ENCODE peak calls at places on chromosomes 12 and 14, in ten cellular contexts. One of them, this sample, is unnamed. For H3K4me1, the result is how much of the 10 kb centered on the place peaks cover.

GRCh38 chr12:116528067-116528466 is 31.1 kb upstream of the MAP1LC3B2 start:
- DNase-seq in OCI-LY7: no peak
- DNase-seq in suprapubic skin: no peak
- DNase-seq in fibroblast of lung: peak
- DNase-seq in DND-41: no peak
- DNase-seq in left ventricle myocardium inferior: no peak
- DNase-seq in psoas muscle: no peak
- DNase-seq in ovary: no peak
- DNase-seq in SK-N-SH: no peak
- DNase-seq in A549: peak
- DNase-seq in this sample: no peak

GRCh38 chr14:35883677-35884293 is 57.6 kb downstream of the BRMS1L start:
- DNase-seq in OCI-LY7: peak
- DNase-seq in suprapubic skin: no peak
- DNase-seq in fibroblast of lung: peak
- DNase-seq in DND-41: peak
- DNase-seq in left ventricle myocardium inferior: no peak
- DNase-seq in psoas muscle: no peak
- DNase-seq in ovary: no peak
- DNase-seq in SK-N-SH: peak
- DNase-seq in A549: peak
- DNase-seq in this sample: no peak

GRCh38 chr12:113949321-113950305 is 16.5 kb downstream of the RBM19 start:
- DNase-seq in OCI-LY7: no peak
- DNase-seq in suprapubic skin: no peak
- DNase-seq in fibroblast of lung: no peak
- DNase-seq in DND-41: no peak
- DNase-seq in left ventricle myocardium inferior: no peak
- DNase-seq in psoas muscle: no peak
- DNase-seq in ovary: no peak
- DNase-seq in SK-N-SH: no peak
- DNase-seq in A549: no peak
- DNase-seq in this sample: no peak

GRCh38 chr14:91889477-91890211 is 22.3 kb upstream of the TC2N start:
- DNase-seq in OCI-LY7: peak
- DNase-seq in suprapubic skin: no peak
- DNase-seq in fibroblast of lung: no peak
- DNase-seq in DND-41: no peak
- DNase-seq in left ventricle myocardium inferior: no peak
- DNase-seq in psoas muscle: no peak
- DNase-seq in ovary: peak
- DNase-seq in SK-N-SH: no peak
- DNase-seq in A549: no peak
- DNase-seq in this sample: no peak

GRCh38 chr12:67430708-67431335 is 161.7 kb downstream of the CAND1 start:
- DNase-seq in OCI-LY7: no peak
- DNase-seq in suprapubic skin: peak
- DNase-seq in fibroblast of lung: peak
- DNase-seq in DND-41: no peak
- DNase-seq in left ventricle myocardium inferior: peak
- DNase-seq in psoas muscle: peak
- DNase-seq in ovary: peak
- DNase-seq in SK-N-SH: no peak
- DNase-seq in A549: no peak
- DNase-seq in this sample: no peak

GRCh38 chr12:59164991-59165718 is 244.9 kb upstream of the LRIG3 start:
- DNase-seq in OCI-LY7: peak
- DNase-seq in suprapubic skin: no peak
- DNase-seq in fibroblast of lung: peak
- DNase-seq in DND-41: no peak
- DNase-seq in left ventricle myocardium inferior: no peak
- DNase-seq in psoas muscle: no peak
- DNase-seq in ovary: no peak
- DNase-seq in SK-N-SH: peak
- DNase-seq in A549: peak
- DNase-seq in this sample: no peak

GRCh38 chr12:130633771-130634170 is 82.3 kb downstream of the RIMBP2 start:
- DNase-seq in OCI-LY7: no peak
- DNase-seq in suprapubic skin: peak
- DNase-seq in fibroblast of lung: no peak
- DNase-seq in DND-41: no peak
- DNase-seq in left ventricle myocardium inferior: no peak
- DNase-seq in psoas muscle: peak
- DNase-seq in ovary: no peak
- DNase-seq in SK-N-SH: peak
- DNase-seq in A549: no peak
- DNase-seq in this sample: no peak

GRCh38 chr12:51763743-51764142 is 84.8 kb downstream of the FIGNL2 start:
- DNase-seq in OCI-LY7: no peak
- DNase-seq in suprapubic skin: no peak
- DNase-seq in fibroblast of lung: no peak
- DNase-seq in DND-41: no peak
- DNase-seq in left ventricle myocardium inferior: no peak
- DNase-seq in psoas muscle: no peak
- DNase-seq in ovary: no peak
- DNase-seq in SK-N-SH: no peak
- DNase-seq in A549: no peak
- DNase-seq in this sample: no peak

GRCh38 chr12:111438501-111438900 is 32.8 kb downstream of the SH2B3 start:
- DNase-seq in OCI-LY7: peak
- DNase-seq in suprapubic skin: no peak
- DNase-seq in fibroblast of lung: peak
- DNase-seq in DND-41: peak
- DNase-seq in left ventricle myocardium inferior: no peak
- DNase-seq in psoas muscle: no peak
- DNase-seq in ovary: no peak
- DNase-seq in SK-N-SH: no peak
- DNase-seq in A549: no peak
- DNase-seq in this sample: peak

GRCh38 chr12:48142818-48143674 is 14.3 kb downstream of the ASB8 start:
- DNase-seq in OCI-LY7: no peak
- DNase-seq in suprapubic skin: no peak
- DNase-seq in fibroblast of lung: no peak
- DNase-seq in DND-41: no peak
- DNase-seq in left ventricle myocardium inferior: no peak
- DNase-seq in psoas muscle: no peak
- DNase-seq in ovary: no peak
- DNase-seq in SK-N-SH: no peak
- DNase-seq in A549: no peak
- DNase-seq in this sample: no peak

GRCh38 chr12:109948382-109948781 is 47.8 kb downstream of the GIT2 start:
- DNase-seq in OCI-LY7: no peak
- DNase-seq in suprapubic skin: no peak
- DNase-seq in fibroblast of lung: no peak
- DNase-seq in DND-41: no peak
- DNase-seq in left ventricle myocardium inferior: no peak
- DNase-seq in psoas muscle: no peak
- DNase-seq in ovary: no peak
- DNase-seq in SK-N-SH: no peak
- DNase-seq in A549: no peak
- DNase-seq in this sample: no peak

GRCh38 chr12:31228811-31229792 is 96.8 kb downstream of the SINHCAF start:
- DNase-seq in OCI-LY7: no peak
- DNase-seq in suprapubic skin: no peak
- DNase-seq in fibroblast of lung: no peak
- DNase-seq in DND-41: no peak
- DNase-seq in left ventricle myocardium inferior: peak
- DNase-seq in psoas muscle: no peak
- DNase-seq in ovary: no peak
- DNase-seq in SK-N-SH: no peak
- DNase-seq in A549: no peak
- DNase-seq in this sample: no peak

GRCh38 chr14:68018598-68018997 is 199.0 kb downstream of the RAD51B start:
- DNase-seq in OCI-LY7: no peak
- DNase-seq in suprapubic skin: no peak
- DNase-seq in fibroblast of lung: no peak
- DNase-seq in DND-41: no peak
- DNase-seq in left ventricle myocardium inferior: no peak
- DNase-seq in psoas muscle: no peak
- DNase-seq in ovary: no peak
- DNase-seq in SK-N-SH: no peak
- DNase-seq in A549: no peak
- DNase-seq in this sample: no peak

GRCh38 chr14:22885975-22886374 is 3.0 kb downstream of the REM2 start:
- DNase-seq in OCI-LY7: no peak
- DNase-seq in suprapubic skin: no peak
- DNase-seq in fibroblast of lung: no peak
- DNase-seq in DND-41: no peak
- DNase-seq in left ventricle myocardium inferior: no peak
- DNase-seq in psoas muscle: no peak
- DNase-seq in ovary: peak
- DNase-seq in SK-N-SH: no peak
- DNase-seq in A549: no peak
- DNase-seq in this sample: no peak

GRCh38 chr14:22882529-22883190 is 362 bp upstream of the REM2 start:
- DNase-seq in OCI-LY7: peak
- DNase-seq in suprapubic skin: no peak
- DNase-seq in fibroblast of lung: peak
- DNase-seq in DND-41: peak
- DNase-seq in left ventricle myocardium inferior: no peak
- DNase-seq in psoas muscle: no peak
- DNase-seq in ovary: no peak
- DNase-seq in SK-N-SH: peak
- DNase-seq in A549: peak
- DNase-seq in this sample: no peak

GRCh38 chr14:22886500-22887259 is 3.7 kb downstream of the REM2 start:
- DNase-seq in OCI-LY7: peak
- DNase-seq in suprapubic skin: peak
- DNase-seq in fibroblast of lung: peak
- DNase-seq in DND-41: peak
- DNase-seq in left ventricle myocardium inferior: peak
- DNase-seq in psoas muscle: peak
- DNase-seq in ovary: peak
- DNase-seq in SK-N-SH: peak
- DNase-seq in A549: peak
- DNase-seq in this sample: no peak

GRCh38 chr14:22883191-22883976 is at the start of gene REM2:
- DNase-seq in OCI-LY7: no peak
- DNase-seq in suprapubic skin: no peak
- DNase-seq in fibroblast of lung: no peak
- DNase-seq in DND-41: no peak
- DNase-seq in left ventricle myocardium inferior: no peak
- DNase-seq in psoas muscle: no peak
- DNase-seq in ovary: no peak
- DNase-seq in SK-N-SH: peak
- DNase-seq in A549: no peak
- DNase-seq in this sample: no peak

GRCh38 chr14:22884721-22885523 is 1.9 kb downstream of the REM2 start:
- DNase-seq in OCI-LY7: no peak
- DNase-seq in suprapubic skin: no peak
- DNase-seq in fibroblast of lung: no peak
- DNase-seq in DND-41: no peak
- DNase-seq in left ventricle myocardium inferior: no peak
- DNase-seq in psoas muscle: no peak
- DNase-seq in ovary: no peak
- DNase-seq in SK-N-SH: no peak
- DNase-seq in A549: no peak
- DNase-seq in this sample: no peak
- H3K4me1 ChIP-seq in OCI-LY7: half or more
- H3K4me1 ChIP-seq in suprapubic skin: under half
- H3K4me1 ChIP-seq in fibroblast of lung: under half
- H3K4me1 ChIP-seq in DND-41: under half
- H3K4me1 ChIP-seq in left ventricle myocardium inferior: under half
- H3K4me1 ChIP-seq in psoas muscle: under half
- H3K4me1 ChIP-seq in ovary: under half
- H3K4me1 ChIP-seq in SK-N-SH: under half
- H3K4me1 ChIP-seq in A549: under half
- H3K4me1 ChIP-seq in this sample: under half

GRCh38 chr12:29726321-29726692 is 57.4 kb downstream of the TMTC1 start:
- DNase-seq in OCI-LY7: no peak
- DNase-seq in suprapubic skin: no peak
- DNase-seq in fibroblast of lung: peak
- DNase-seq in DND-41: no peak
- DNase-seq in left ventricle myocardium inferior: no peak
- DNase-seq in psoas muscle: no peak
- DNase-seq in ovary: no peak
- DNase-seq in SK-N-SH: no peak
- DNase-seq in A549: no peak
- DNase-seq in this sample: no peak
- H3K27ac ChIP-seq in OCI-LY7: no peak
- H3K27ac ChIP-seq in suprapubic skin: no peak
- H3K27ac ChIP-seq in fibroblast of lung: no peak
- H3K27ac ChIP-seq in DND-41: no peak
- H3K27ac ChIP-seq in left ventricle myocardium inferior: peak
- H3K27ac ChIP-seq in psoas muscle: peak
- H3K27ac ChIP-seq in ovary: no peak
- H3K27ac ChIP-seq in SK-N-SH: peak
- H3K27ac ChIP-seq in A549: no peak
- H3K27ac ChIP-seq in this sample: no peak

GRCh38 chr12:6284273-6284672 is 26.2 kb upstream of the PLEKHG6 start:
- DNase-seq in OCI-LY7: no peak
- DNase-seq in suprapubic skin: no peak
- DNase-seq in fibroblast of lung: no peak
- DNase-seq in DND-41: no peak
- DNase-seq in left ventricle myocardium inferior: no peak
- DNase-seq in psoas muscle: no peak
- DNase-seq in ovary: no peak
- DNase-seq in SK-N-SH: no peak
- DNase-seq in A549: no peak
- DNase-seq in this sample: no peak
- H3K4me1 ChIP-seq in OCI-LY7: under half
- H3K4me1 ChIP-seq in suprapubic skin: under half
- H3K4me1 ChIP-seq in fibroblast of lung: under half
- H3K4me1 ChIP-seq in DND-41: under half
- H3K4me1 ChIP-seq in left ventricle myocardium inferior: under half
- H3K4me1 ChIP-seq in psoas muscle: under half
- H3K4me1 ChIP-seq in ovary: under half
- H3K4me1 ChIP-seq in SK-N-SH: under half
- H3K4me1 ChIP-seq in A549: under half
- H3K4me1 ChIP-seq in this sample: under half

GRCh38 chr14:106846218-106846617 is 1319.8 kb downstream of the TMEM121 start:
- DNase-seq in OCI-LY7: peak
- DNase-seq in suprapubic skin: no peak
- DNase-seq in fibroblast of lung: no peak
- DNase-seq in DND-41: no peak
- DNase-seq in left ventricle myocardium inferior: no peak
- DNase-seq in psoas muscle: no peak
- DNase-seq in ovary: no peak
- DNase-seq in SK-N-SH: no peak
- DNase-seq in A549: no peak
- DNase-seq in this sample: no peak

GRCh38 chr14:106843376-106843775 is 1317.0 kb downstream of the TMEM121 start:
- DNase-seq in OCI-LY7: peak
- DNase-seq in suprapubic skin: no peak
- DNase-seq in fibroblast of lung: no peak
- DNase-seq in DND-41: no peak
- DNase-seq in left ventricle myocardium inferior: no peak
- DNase-seq in psoas muscle: no peak
- DNase-seq in ovary: no peak
- DNase-seq in SK-N-SH: no peak
- DNase-seq in A549: no peak
- DNase-seq in this sample: no peak

GRCh38 chr14:106845286-106846087 is 1319.1 kb downstream of the TMEM121 start:
- DNase-seq in OCI-LY7: peak
- DNase-seq in suprapubic skin: no peak
- DNase-seq in fibroblast of lung: no peak
- DNase-seq in DND-41: peak
- DNase-seq in left ventricle myocardium inferior: no peak
- DNase-seq in psoas muscle: no peak
- DNase-seq in ovary: peak
- DNase-seq in SK-N-SH: peak
- DNase-seq in A549: peak
- DNase-seq in this sample: peak

GRCh38 chr14:106843951-106844483 is 1317.6 kb downstream of the TMEM121 start:
- DNase-seq in OCI-LY7: peak
- DNase-seq in suprapubic skin: no peak
- DNase-seq in fibroblast of lung: no peak
- DNase-seq in DND-41: peak
- DNase-seq in left ventricle myocardium inferior: no peak
- DNase-seq in psoas muscle: no peak
- DNase-seq in ovary: peak
- DNase-seq in SK-N-SH: peak
- DNase-seq in A549: no peak
- DNase-seq in this sample: no peak

GRCh38 chr14:106844608-106845285 is 1318.4 kb downstream of the TMEM121 start:
- DNase-seq in OCI-LY7: peak
- DNase-seq in suprapubic skin: peak
- DNase-seq in fibroblast of lung: no peak
- DNase-seq in DND-41: peak
- DNase-seq in left ventricle myocardium inferior: peak
- DNase-seq in psoas muscle: peak
- DNase-seq in ovary: peak
- DNase-seq in SK-N-SH: peak
- DNase-seq in A549: peak
- DNase-seq in this sample: no peak
- H3K27ac ChIP-seq in OCI-LY7: peak
- H3K27ac ChIP-seq in suprapubic skin: peak
- H3K27ac ChIP-seq in fibroblast of lung: no peak
- H3K27ac ChIP-seq in DND-41: peak
- H3K27ac ChIP-seq in left ventricle myocardium inferior: peak
- H3K27ac ChIP-seq in psoas muscle: peak
- H3K27ac ChIP-seq in ovary: peak
- H3K27ac ChIP-seq in SK-N-SH: no peak
- H3K27ac ChIP-seq in A549: peak
- H3K27ac ChIP-seq in this sample: peak